ENCODE peak calls at places on chromosomes 12 and 14, in ten cellular contexts. F is stimulated activated CD4-positive, alpha-beta T cell treated with anti-CD3 and anti-CD28 coated beads, Interleukin-1b, Interleukin-23, amount 100 ng/mL, for 4 hours; S is AG09319; I is effector memory CD4-positive, alpha-beta T cell; B is brain microvascular endothelial cell; C is GM13977; T is NCI-H2081; N is NK-92 treated with Interleukin-12 subunit alpha and Interleukin-12 subunit beta, amount 100 ng/mL, for 24 hours; D is activated CD8-positive, alpha-beta memory T cell treated with anti-CD3 and anti-CD28 coated beads for 4 hours; X is NCI-H2171. L is an unnamed sample.
A peak's percentile ranks its signal among the peaks of the same experiment; 100 is the strongest.

GRCh38 chr12:4958697-4959375 is 49.1 kb downstream of the KCNA1 start:
- DNase-seq in C (no peak), I (no peak), N (no peak), D (no peak), F (no peak), B (no peak), T (no peak), S (no peak), X (no peak), L (no peak)

GRCh38 chr14:91041450-91041849 is 19.0 kb downstream of the RPS6KA5 start:
- DNase-seq in T (peak; percentile 22), C (no peak), I (no peak), X (no peak), N (no peak), F (no peak), B (no peak), S (no peak), D (no peak), L (no peak)

GRCh38 chr12:46521145-46521544 is 148.6 kb upstream of the SLC38A2 start:
- DNase-seq in F (no peak), B (no peak), T (no peak), N (no peak), C (no peak), X (no peak), I (no peak), S (no peak), D (no peak), L (no peak)

GRCh38 chr12:60205500-60205899 is 609.7 kb downstream of the SLC16A7 start:
- DNase-seq in T (no peak), X (peak; percentile 6), C (no peak), S (no peak), F (no peak), N (no peak), B (no peak), I (no peak), D (no peak), L (peak; percentile 3)

GRCh38 chr12:12745576-12746211 is 28.5 kb downstream of the CDKN1B start:
- DNase-seq in B (no peak), T (no peak), S (no peak), X (no peak), I (no peak), F (no peak), C (no peak), N (no peak), D (no peak), L (no peak)

GRCh38 chr14:24145219-24145618 is 1.2 kb downstream of the PSME2 start:
- DNase-seq in F (no peak), D (no peak), X (no peak), I (no peak), B (no peak), S (no peak), C (no peak), T (no peak), N (no peak), L (no peak)

GRCh38 chr14:36281309-36281708 is 39.1 kb downstream of the MBIP start:
- DNase-seq in C (no peak), T (no peak), B (no peak), I (no peak), X (no peak), D (no peak), F (no peak), N (no peak), S (no peak), L (no peak)

GRCh38 chr12:98738539-98738938 is 93.4 kb downstream of the APAF1 start:
- DNase-seq in N (no peak), I (no peak), D (no peak), T (no peak), F (no peak), B (no peak), S (no peak), C (no peak), X (no peak), L (no peak)

GRCh38 chr12:115225845-115226244 is 541.9 kb upstream of the TBX3 start:
- DNase-seq in I (no peak), F (no peak), D (no peak), N (no peak), S (no peak), B (no peak), T (no peak), C (no peak), X (no peak), L (no peak)

GRCh38 chr14:24806061-24806678 is 172.2 kb upstream of the GZMB start:
- DNase-seq in C (peak; percentile 40), S (no peak), T (peak; percentile 20), N (peak; percentile 7), I (no peak), D (no peak), F (peak; percentile 7), B (peak; percentile 41), X (peak; percentile 8), L (peak; percentile 26)

GRCh38 chr14:21498540-21499526 is 12.3 kb downstream of the METTL3 start:
- DNase-seq in X (peak; percentile 93), D (no peak), S (no peak), T (peak; percentile 46), F (no peak), C (peak; percentile 44), I (no peak), B (peak; percentile 43), N (no peak), L (no peak)

GRCh38 chr14:51593397-51593796 is 58.3 kb upstream of the FRMD6 start:
- DNase-seq in D (no peak), X (no peak), N (peak; percentile 3), S (no peak), C (no peak), F (no peak), T (no peak), B (peak; percentile 75), I (no peak), L (no peak)

GRCh38 chr12:82817368-82817767 is 130.7 kb downstream of the TMTC2 start:
- DNase-seq in B (no peak), C (no peak), I (no peak), S (no peak), N (no peak), D (no peak), T (no peak), F (no peak), X (no peak), L (no peak)

GRCh38 chr12:81942588-81942987 is 183.4 kb upstream of the PPFIA2 start:
- DNase-seq in B (no peak), S (no peak), X (no peak), F (no peak), T (no peak), D (no peak), I (no peak), C (no peak), N (no peak), L (no peak)

GRCh38 chr12:52370906-52371608 is 3.8 kb upstream of the KRT85 start:
- DNase-seq in S (peak; percentile 68), D (no peak), N (no peak), I (no peak), T (no peak), X (no peak), C (no peak), B (peak; percentile 30), F (no peak), L (no peak)

GRCh38 chr14:69963966-69964365 is 84.8 kb downstream of the SMOC1 start:
- DNase-seq in D (no peak), S (no peak), F (no peak), N (no peak), C (no peak), X (no peak), T (no peak), I (no peak), B (no peak), L (no peak)

GRCh38 chr12:68446896-68447806 is 115.0 kb upstream of the MDM1 start:
- DNase-seq in X (no peak), C (no peak), B (no peak), N (no peak), F (no peak), T (peak; percentile 28), S (no peak), D (no peak), I (no peak), L (no peak)

GRCh38 chr12:74752196-74752595 is 214.6 kb downstream of the ATXN7L3B start:
- DNase-seq in F (no peak), T (no peak), S (no peak), N (no peak), D (no peak), C (no peak), I (no peak), X (no peak), B (no peak), L (no peak)

GRCh38 chr12:67141405-67142018 is 127.6 kb upstream of the CAND1 start:
- DNase-seq in T (no peak), X (peak; percentile 33), I (no peak), D (no peak), C (no peak), B (no peak), S (no peak), N (no peak), F (no peak), L (no peak)

GRCh38 chr12:42611571-42612257 is 22.2 kb upstream of the PRICKLE1 start:
- DNase-seq in F (no peak), I (no peak), S (no peak), T (no peak), C (no peak), X (no peak), B (no peak), N (no peak), D (no peak), L (no peak)

GRCh38 chr12:47889040-47889439 is 15.8 kb downstream of the VDR start:
- DNase-seq in X (no peak), I (no peak), N (peak; percentile 28), S (no peak), C (no peak), T (no peak), F (no peak), D (no peak), B (no peak), L (no peak)

GRCh38 chr14:93219103-93219726 is 12.2 kb downstream of the UBR7 start:
- DNase-seq in X (peak; percentile 43), F (no peak), B (peak; percentile 46), C (peak; percentile 64), N (no peak), D (no peak), S (no peak), I (no peak), T (peak; percentile 72), L (no peak)

GRCh38 chr12:124302241-124302806 is 7.4 kb downstream of the RFLNA start:
- DNase-seq in T (no peak), D (no peak), B (no peak), F (no peak), C (no peak), X (no peak), I (no peak), S (no peak), N (no peak), L (no peak)

GRCh38 chr14:49895480-49895879 is 2.6 kb downstream of the ARF6 start:
- DNase-seq in I (no peak), X (no peak), F (no peak), T (no peak), C (no peak), D (no peak), B (no peak), S (no peak), N (no peak), L (no peak)

GRCh38 chr12:31034372-31034771 is 39.3 kb upstream of the DDX11 start:
- DNase-seq in S (no peak), C (no peak), D (no peak), N (no peak), F (no peak), I (no peak), B (no peak), T (no peak), X (no peak), L (no peak)

GRCh38 chr12:124971603-124972002 is 17.3 kb downstream of the DHX37 start:
- DNase-seq in S (no peak), F (no peak), I (no peak), N (no peak), X (no peak), B (no peak), T (no peak), C (no peak), D (no peak), L (no peak)

GRCh38 chr14:52082903-52083302 is 14.0 kb upstream of the NID2 start:
- DNase-seq in C (no peak), D (no peak), F (no peak), N (no peak), B (no peak), I (no peak), T (no peak), S (no peak), X (no peak), L (no peak)

GRCh38 chr14:78698991-78699390 is 528.8 kb downstream of the NRXN3 start:
- DNase-seq in T (no peak), I (no peak), F (no peak), S (no peak), N (no peak), X (no peak), B (no peak), C (no peak), D (no peak), L (no peak)

L was measured in DMS 273 treated with DMSO at 0.1 percent for 48 hours.